ENCODE peak calls at places on chromosomes 6 and 20, in five cellular contexts. B is breast epithelium, T is endothelial cell of umbilical vein, H is GM23338, F is GM12878. Z is an unnamed sample.

GRCh38 chr6:85660181-85660611 is 17.5 kb upstream of the SYNCRIP start:
- DNase-seq in T (no peak), B (no peak), H (no peak), F (no peak), Z (no peak)

GRCh38 chr20:51402201-51402600 is 140.3 kb downstream of the NFATC2 start:
- DNase-seq in T (no peak), F (no peak), H (no peak), B (peak; percentile 30), Z (peak; percentile 40)

GRCh38 chr6:41097467-41098090 is 24.8 kb downstream of the NFYA start:
- DNase-seq in F (no peak), T (peak; percentile 80), H (no peak), B (no peak), Z (no peak)

GRCh38 chr6:90411292-90411781 is 114.7 kb upstream of the BACH2 start:
- DNase-seq in T (no peak), H (peak; percentile 41), F (peak; percentile 59), B (no peak), Z (no peak)

GRCh38 chr6:75065524-75065923 is 140.3 kb downstream of the COL12A1 start:
- DNase-seq in H (peak; percentile 58), B (no peak), T (peak; percentile 31), F (no peak), Z (no peak)

GRCh38 chr6:3697609-3698008 is 53.9 kb downstream of the PXDC1 start:
- DNase-seq in H (no peak), B (no peak), F (no peak), T (no peak), Z (no peak)

GRCh38 chr20:47719625-47720024 is 65.7 kb downstream of the SULF2 start:
- DNase-seq in H (no peak), B (no peak), T (no peak), F (no peak), Z (no peak)

GRCh38 chr6:41430875-41431274 is 95.5 kb downstream of the NCR2 start:
- DNase-seq in B (no peak), F (no peak), H (no peak), T (no peak), Z (no peak)

GRCh38 chr6:166008441-166009369 is 158.9 kb downstream of the TBXT start:
- DNase-seq in B (no peak), F (no peak), H (peak; percentile 56), T (no peak), Z (no peak)

GRCh38 chr6:170235726-170236125 is 55.2 kb downstream of the DLL1 start:
- DNase-seq in B (no peak), T (no peak), H (no peak), F (no peak), Z (no peak)

GRCh38 chr20:32872266-32872665 is 13.5 kb downstream of the EFCAB8 start:
- DNase-seq in T (no peak), H (no peak), B (no peak), F (no peak), Z (no peak)

GRCh38 chr6:6686748-6687601 is 98.5 kb downstream of the LY86 start:
- DNase-seq in T (peak; percentile 96), F (no peak), B (peak; percentile 95), H (peak; percentile 98), Z (peak; percentile 97)

GRCh38 chr6:19322691-19323470 is 514.3 kb upstream of the ID4 start:
- DNase-seq in B (peak; percentile 31), H (no peak), T (no peak), F (no peak), Z (no peak)

GRCh38 chr6:169159331-169159730 is 94.3 kb downstream of the THBS2 start:
- DNase-seq in T (no peak), F (no peak), B (no peak), H (no peak), Z (no peak)

DNA sequence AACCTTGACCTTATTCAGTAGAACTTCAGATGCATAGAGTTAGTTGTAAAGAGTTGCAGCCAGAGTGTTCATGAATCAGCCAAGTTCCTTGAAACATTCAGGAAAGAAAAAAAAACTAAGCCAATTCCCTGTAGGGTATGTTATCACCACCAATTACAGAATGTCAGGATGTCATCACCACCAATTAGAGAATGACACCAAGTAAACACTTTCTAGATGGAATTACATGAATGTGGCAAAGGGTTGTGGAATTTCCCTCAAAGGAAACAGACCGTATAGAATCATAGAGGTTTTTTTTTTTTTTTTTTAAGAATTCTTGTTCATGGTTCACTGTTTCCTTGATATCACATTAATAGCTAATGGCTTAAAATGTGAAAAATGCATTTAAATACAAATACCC is 472.1 kb upstream of the RNF217 start:
- DNase-seq in F (no peak), H (no peak), B (no peak), T (peak; percentile 76), Z (no peak)
- TF ChIP-seq POLR2AphosphoS5 in F (no peak), H (no peak), B (no peak), T (no peak), Z (no peak)

DNA sequence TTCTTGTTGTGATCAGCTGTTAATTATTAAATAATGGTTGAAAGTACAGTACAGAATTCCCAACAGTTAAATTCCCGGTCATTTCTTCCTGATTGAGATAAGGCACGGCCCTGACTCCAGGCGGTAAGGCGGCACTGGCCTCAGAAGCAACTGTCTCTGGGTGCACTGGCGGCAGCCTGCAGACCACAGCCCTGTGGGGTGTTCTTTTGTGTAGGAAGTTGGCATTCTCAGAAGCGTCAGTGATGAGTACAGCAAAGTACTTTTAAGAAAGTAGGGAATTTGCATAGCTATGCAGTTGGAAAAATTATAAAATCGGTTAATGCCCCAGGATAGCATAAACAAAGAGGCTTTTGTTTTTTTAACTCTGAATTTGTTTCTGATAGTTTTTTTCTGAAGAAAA is 50.5 kb downstream of the SAMD5 start:
- DNase-seq in T (no peak), F (no peak), H (peak; percentile 5), B (no peak), Z (peak; percentile 35)
- TF ChIP-seq POLR2AphosphoS5 in T (no peak), F (no peak), H (no peak), B (no peak), Z (no peak)

DNA sequence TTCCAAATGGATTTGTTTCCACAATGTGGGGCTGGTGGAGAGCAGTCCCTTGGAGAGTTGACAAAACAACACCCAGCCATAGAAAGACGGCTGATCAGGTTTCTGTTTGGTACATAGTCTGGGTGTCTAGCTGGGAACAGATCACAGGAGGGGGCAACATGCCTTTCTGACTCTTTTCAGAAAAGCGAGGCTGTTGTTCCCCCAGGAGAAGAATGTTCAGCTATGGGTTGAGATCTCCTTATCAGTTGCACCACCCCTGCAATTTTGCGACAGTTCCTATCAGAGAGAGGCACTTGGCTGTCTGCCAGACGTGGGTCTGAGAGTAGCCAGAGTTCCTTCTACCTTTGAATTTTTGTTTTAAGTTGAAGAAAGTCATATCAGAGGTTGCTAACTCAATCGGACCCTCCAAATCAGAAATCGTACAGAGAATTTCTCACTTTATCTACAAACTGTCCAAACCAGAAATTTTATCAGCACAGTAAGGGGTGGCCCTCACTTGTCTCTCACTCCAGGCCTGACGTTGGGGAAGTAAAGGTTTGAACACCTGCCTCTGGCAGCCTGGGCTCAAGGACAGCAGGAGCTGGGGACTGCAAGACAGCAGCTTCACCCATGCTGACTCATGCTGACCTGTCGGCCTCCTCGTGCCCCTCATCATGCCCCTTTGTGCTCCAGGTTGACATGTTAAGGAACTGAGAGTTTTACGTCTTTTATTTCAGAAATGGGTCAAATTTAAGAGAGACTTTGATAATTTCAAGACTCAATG is 42.2 kb downstream of the TMC2 start:
- DNase-seq in H (no peak), F (no peak), B (no peak), T (no peak), Z (peak; percentile 33)
- TF ChIP-seq POLR2AphosphoS5 in H (no peak), F (no peak), B (no peak), T (no peak), Z (no peak)

GRCh38 chr6:27767851-27768250 is 144.3 kb downstream of the OR2B2 start:
- DNase-seq in H (peak; percentile 63), F (no peak), T (no peak), B (no peak), Z (no peak)
- TF ChIP-seq POLR2AphosphoS5 in H (peak; percentile 46), F (no peak), T (no peak), B (no peak), Z (no peak)

GRCh38 chr20:35307666-35308653 is 15.7 kb upstream of the FAM83C start:
- DNase-seq in H (no peak), T (peak; percentile 71), B (peak; percentile 88), F (no peak), Z (no peak)
- TF ChIP-seq POLR2AphosphoS5 in H (no peak), T (peak; percentile 57), B (no peak), F (no peak), Z (no peak)

GRCh38 chr20:25295386-25296093 is 47.7 kb downstream of the PYGB start:
- DNase-seq in T (no peak), F (no peak), B (peak; percentile 61), H (peak; percentile 41), Z (peak; percentile 54)
- TF ChIP-seq POLR2AphosphoS5 in T (no peak), F (no peak), B (no peak), H (no peak), Z (no peak)

Z was measured in transverse colon.